ENCODE peak calls at places on chromosome 22, in four cellular contexts. L is left cardiac atrium, P is cerebellar cortex, F is tibial nerve. W is an unnamed sample.

GRCh38 chr22:19612866-19613572 is 88.8 kb upstream of the CLDN5 start:
- DNase-seq in L (no peak), P (no peak), F (no peak), W (no peak)

GRCh38 chr22:38162881-38163843 is 18.5 kb downstream of the PLA2G6 start:
- DNase-seq in L (no peak), P (no peak), F (no peak), W (no peak)

GRCh38 chr22:44049369-44050231 is 25.5 kb downstream of the PARVB start:
- DNase-seq in L (no peak), P (peak; percentile 47), F (no peak), W (no peak)

GRCh38 chr22:30277547-30278344 is 11.1 kb upstream of the OSM start:
- DNase-seq in L (peak; percentile 51), P (no peak), F (no peak), W (no peak)

GRCh38 chr22:35777335-35777975 is 59.8 kb downstream of the APOL5 start:
- DNase-seq in L (no peak), P (no peak), F (no peak), W (no peak)

GRCh38 chr22:42717197-42717967 is 3.3 kb downstream of the A4GALT start:
- DNase-seq in L (no peak), P (no peak), F (no peak), W (no peak)

GRCh38 chr22:22076361-22076760 is 93.8 kb upstream of the TOP3B start:
- DNase-seq in L (no peak), P (no peak), F (no peak), W (no peak)

GRCh38 chr22:26990503-26991189 is 333.3 kb downstream of the MIAT start:
- DNase-seq in L (no peak), P (no peak), F (no peak), W (no peak)

GRCh38 chr22:49142281-49142680 is 685.4 kb downstream of the BRD1 start:
- DNase-seq in L (no peak), P (peak; percentile 58), F (no peak), W (no peak)

GRCh38 chr22:29480512-29481264 is 670 bp downstream of the NEFH start:
- DNase-seq in L (no peak), P (peak; percentile 77), F (no peak), W (no peak)

GRCh38 chr22:44667829-44668189 is 34.2 kb upstream of the PRR5 start:
- DNase-seq in L (no peak), P (no peak), F (no peak), W (no peak)

GRCh38 chr22:32218470-32218869 is 13.6 kb upstream of the RFPL2 start:
- DNase-seq in L (no peak), P (no peak), F (no peak), W (no peak)

GRCh38 chr22:27637604-27638003 is 164.0 kb downstream of the MN1 start:
- DNase-seq in L (no peak), P (no peak), F (no peak), W (no peak)

GRCh38 chr22:40215266-40215665 is 37.5 kb downstream of the TNRC6B start:
- DNase-seq in L (no peak), P (peak; percentile 88), F (no peak), W (no peak)

W was measured in omental fat pad.